ENCODE peak calls at places on chromosomes 6 and 20, in six cellular contexts. X is GM06990, A is body of pancreas, Y is AG10803, F is RWPE1, I is IMR-90. T is an unnamed sample.

GRCh38 chr6:66307490-66307889 is 600.5 kb upstream of the EYS start:
- DNase-seq in X (no peak), A (no peak), Y (no peak), F (no peak), I (no peak), T (no peak)

GRCh38 chr20:62516345-62516744 is 40.5 kb upstream of the GATA5 start:
- DNase-seq in X (no peak), A (peak; percentile 15), Y (no peak), F (peak; percentile 48), I (no peak), T (no peak)

GRCh38 chr6:158312672-158313397 is 570 bp downstream of the TULP4 start:
- DNase-seq in X (no peak), A (no peak), Y (no peak), F (no peak), I (no peak), T (no peak)

GRCh38 chr6:26086214-26086613 is 1.0 kb upstream of the HFE start:
- DNase-seq in X (no peak), A (no peak), Y (no peak), F (no peak), I (no peak), T (no peak)

GRCh38 chr6:154895841-154896240 is 99.3 kb upstream of the TIAM2 start:
- DNase-seq in X (no peak), A (no peak), Y (no peak), F (no peak), I (no peak), T (no peak)

GRCh38 chr6:89371849-89372505 is 19.5 kb upstream of the UBE2J1 start:
- DNase-seq in X (peak; percentile 70), A (peak; percentile 74), Y (peak; percentile 53), F (peak; percentile 70), I (peak; percentile 26), T (peak; percentile 29)

GRCh38 chr6:160055813-160056212 is 65.8 kb upstream of the SLC22A1 start:
- DNase-seq in X (no peak), A (no peak), Y (no peak), F (no peak), I (no peak), T (no peak)

GRCh38 chr6:106622412-106622811 is 6.9 kb downstream of the RTN4IP1 start:
- DNase-seq in X (no peak), A (no peak), Y (no peak), F (no peak), I (no peak), T (no peak)

GRCh38 chr6:159981591-159982245 is 12.8 kb downstream of the IGF2R start:
- DNase-seq in X (no peak), A (peak; percentile 55), Y (peak; percentile 73), F (no peak), I (peak; percentile 91), T (no peak)

GRCh38 chr6:129432738-129433137 is 277.2 kb downstream of the ARHGAP18 start:
- DNase-seq in X (no peak), A (no peak), Y (no peak), F (peak; percentile 24), I (peak; percentile 31), T (no peak)

GRCh38 chr6:44387346-44388134 is at the start of gene CDC5L:
- DNase-seq in X (peak; percentile 88), A (peak; percentile 97), Y (peak; percentile 99), F (peak; percentile 99), I (peak; percentile 100), T (peak; percentile 93)
- TF ChIP-seq CTCF in X (no peak), A (peak; percentile 7), Y (no peak), F (no peak), I (no peak), T (no peak)

GRCh38 chr20:17888044-17888443 is 80.5 kb downstream of the SNX5 start:
- DNase-seq in X (no peak), A (no peak), Y (no peak), F (peak; percentile 36), I (no peak), T (peak; percentile 64)

GRCh38 chr20:17885544-17885943 is 83.0 kb downstream of the SNX5 start:
- DNase-seq in X (no peak), A (peak; percentile 58), Y (no peak), F (no peak), I (no peak), T (no peak)

GRCh38 chr20:17890330-17890729 is 78.3 kb downstream of the SNX5 start:
- DNase-seq in X (no peak), A (no peak), Y (no peak), F (no peak), I (no peak), T (no peak)

GRCh38 chr20:17887331-17888030 is 81.1 kb downstream of the SNX5 start:
- DNase-seq in X (no peak), A (no peak), Y (no peak), F (no peak), I (no peak), T (no peak)

DNA sequence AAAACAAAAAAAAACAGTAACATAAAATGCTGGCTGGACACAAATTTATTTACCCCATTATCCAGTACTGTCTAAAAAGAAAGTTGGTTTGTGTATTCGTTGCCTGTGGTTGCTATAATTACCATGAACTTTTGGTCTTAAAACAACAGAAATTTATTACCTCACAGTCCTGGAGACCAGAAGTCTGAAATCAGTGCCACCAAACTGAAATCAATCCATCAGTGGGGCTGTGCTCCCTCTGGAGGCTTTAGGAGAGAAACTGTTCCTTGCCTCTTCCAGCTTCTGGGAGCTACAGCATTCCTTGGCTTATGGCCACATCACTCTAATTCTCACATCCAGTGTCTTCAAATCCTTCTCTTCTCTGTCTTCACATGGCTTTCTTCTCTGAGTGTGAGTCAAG is 79.4 kb downstream of the SNX5 start:
- DNase-seq in X (no peak), A (no peak), Y (peak; percentile 66), F (no peak), I (no peak), T (no peak)
- TF ChIP-seq CTCF in X (no peak), A (no peak), Y (peak; percentile 46), F (no peak), I (no peak), T (no peak)

GRCh38 chr20:40970218-40970617 is 58.4 kb upstream of the TOP1 start:
- DNase-seq in X (no peak), A (no peak), Y (no peak), F (no peak), I (no peak), T (no peak)
- TF ChIP-seq CTCF in X (peak; percentile 12), A (no peak), Y (peak; percentile 7), F (no peak), I (peak; percentile 23), T (no peak)

DNA sequence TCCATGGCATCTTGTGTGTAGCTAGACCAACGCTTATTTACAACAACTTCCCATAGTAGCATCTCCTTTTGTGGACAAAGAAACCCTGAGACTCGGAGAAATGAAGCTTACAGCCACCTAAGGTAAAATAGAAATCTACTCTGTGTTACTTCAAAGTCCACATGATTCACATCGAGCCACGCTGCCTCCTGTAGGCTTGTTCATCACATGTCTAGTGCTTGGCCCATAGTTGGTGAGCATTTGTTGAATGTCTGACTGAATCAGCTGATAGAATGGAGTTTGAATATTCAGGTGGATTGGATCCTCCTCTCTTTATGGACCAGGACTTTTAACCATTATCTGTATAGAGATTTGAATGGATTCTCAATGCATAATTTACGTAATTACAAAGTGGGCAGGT is 130.7 kb downstream of the CCDC170 start:
- DNase-seq in X (no peak), A (no peak), Y (no peak), F (no peak), I (no peak), T (no peak)
- TF ChIP-seq CTCF in X (no peak), A (no peak), Y (no peak), F (no peak), I (no peak), T (no peak)

GRCh38 chr20:37007898-37008649 is 56.6 kb upstream of the SAMHD1 start:
- DNase-seq in X (no peak), A (peak; percentile 4), Y (peak; percentile 24), F (peak; percentile 26), I (peak; percentile 56), T (no peak)
- TF ChIP-seq CTCF in X (peak; percentile 32), A (no peak), Y (peak; percentile 32), F (no peak), I (peak; percentile 54), T (no peak)

DNA sequence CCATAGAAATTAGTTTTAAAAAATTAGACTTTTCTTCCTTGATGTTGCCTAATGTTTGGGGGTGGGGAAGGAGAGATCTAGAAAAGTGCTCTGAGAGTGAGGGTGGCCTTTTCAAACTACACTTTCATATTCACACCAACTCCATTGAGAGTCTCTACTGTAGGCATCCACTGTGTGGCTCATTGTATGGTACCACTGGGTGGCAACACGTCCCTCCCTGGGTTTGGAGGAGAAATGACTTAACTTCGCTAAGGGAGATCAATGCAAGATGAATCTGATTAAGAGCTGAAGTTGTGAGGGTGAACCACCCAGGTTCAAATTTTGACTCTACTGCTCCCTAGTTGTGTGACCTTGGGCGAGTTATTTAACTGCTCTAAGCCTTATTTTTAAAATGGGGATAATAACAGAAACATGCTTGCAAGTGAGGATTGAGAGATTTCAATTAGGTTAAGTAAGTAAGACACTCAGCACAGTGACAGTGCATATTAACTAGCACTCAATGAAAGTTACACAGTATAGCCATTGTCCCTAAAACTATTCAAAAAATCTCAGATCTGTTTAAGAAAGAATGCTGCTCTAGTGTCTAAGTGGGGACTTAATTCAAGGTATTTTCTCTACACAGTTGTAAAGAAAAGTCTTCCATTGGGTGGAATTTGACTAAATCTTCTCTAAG is 193.5 kb upstream of the CNR1 start:
- DNase-seq in X (no peak), A (no peak), Y (no peak), F (no peak), I (no peak), T (no peak)
- TF ChIP-seq CTCF in X (no peak), A (no peak), Y (peak; percentile 13), F (no peak), I (no peak), T (no peak)

T was measured in breast epithelium.